ENCODE peak calls at places on chromosome 20, in nine cellular contexts. P is D341Med; K is GDM1; S is bronchial epithelial cell; J is activated naive CD8-positive, alpha-beta T cell treated with anti-CD3 and anti-CD28 coated beads, Interleukin-2, amount 50 U/mL, for 24 hours; F is stimulated activated CD4-positive, alpha-beta T cell treated with anti-CD3 and anti-CD28 coated beads, Interleukin-15, amount 100 ng/mL, for 1 hour; T is NCI-H1694 treated with DMSO at 0.1 percent for 48 hours; D is HTR-8/SVneo; A is NCI-H146. N is an unnamed sample.

GRCh38 chr20:39960522-39961420 is 728.3 kb downstream of the MAFB start:
- DNase-seq in P (peak; percentile 74), K (no peak), S (no peak), J (no peak), F (no peak), T (peak; percentile 92), D (no peak), A (no peak), N (no peak)

GRCh38 chr20:40956503-40956902 is 72.1 kb upstream of the TOP1 start:
- DNase-seq in P (no peak), K (peak; percentile 40), S (no peak), J (no peak), F (no peak), T (no peak), D (no peak), A (no peak), N (peak; percentile 82)

GRCh38 chr20:2879148-2879547 is 5.9 kb downstream of the PTPRA start:
- DNase-seq in P (peak; percentile 58), K (no peak), S (peak; percentile 42), J (no peak), F (no peak), T (peak; percentile 91), D (no peak), A (no peak), N (no peak)

GRCh38 chr20:50837532-50838321 is 42.9 kb downstream of the BCAS4 start:
- DNase-seq in P (no peak), K (no peak), S (peak; percentile 58), J (no peak), F (no peak), T (peak; percentile 52), D (no peak), A (no peak), N (no peak)

GRCh38 chr20:2986466-2986865 is 57.0 kb upstream of the GNRH2 start:
- DNase-seq in P (no peak), K (no peak), S (peak; percentile 86), J (peak; percentile 66), F (peak; percentile 6), T (no peak), D (no peak), A (no peak), N (no peak)

GRCh38 chr20:62623488-62624324 is 18.6 kb upstream of the SLCO4A1 start:
- DNase-seq in P (peak; percentile 73), K (peak; percentile 90), S (peak; percentile 84), J (peak; percentile 95), F (peak; percentile 75), T (no peak), D (peak; percentile 100), A (peak; percentile 14), N (peak; percentile 98)

GRCh38 chr20:62063981-62064787 is 1.5 kb downstream of the TAF4 start:
- DNase-seq in P (peak; percentile 51), K (no peak), S (no peak), J (no peak), F (no peak), T (no peak), D (peak; percentile 60), A (no peak), N (no peak)

GRCh38 chr20:13128173-13128572 is 92.9 kb upstream of the ISM1 start:
- DNase-seq in P (no peak), K (no peak), S (no peak), J (no peak), F (no peak), T (no peak), D (no peak), A (no peak), N (no peak)

GRCh38 chr20:48295966-48296421 is 510.7 kb upstream of the SULF2 start:
- DNase-seq in P (no peak), K (no peak), S (no peak), J (no peak), F (no peak), T (no peak), D (no peak), A (no peak), N (no peak)

GRCh38 chr20:35601021-35601973 is 14.3 kb upstream of the SPAG4 start:
- DNase-seq in P (peak; percentile 82), K (peak; percentile 45), S (peak; percentile 65), J (peak; percentile 76), F (peak; percentile 66), T (peak; percentile 20), D (no peak), A (peak; percentile 83), N (no peak)

GRCh38 chr20:38256021-38256420 is 4.5 kb downstream of the KIAA1755 start:
- DNase-seq in P (no peak), K (no peak), S (no peak), J (no peak), F (no peak), T (no peak), D (no peak), A (no peak), N (no peak)

GRCh38 chr20:53706511-53707031 is 112.9 kb upstream of the ZNF217 start:
- DNase-seq in P (no peak), K (peak; percentile 22), S (no peak), J (no peak), F (no peak), T (no peak), D (no peak), A (no peak), N (no peak)

GRCh38 chr20:17675519-17676377 is 6.3 kb downstream of the RRBP1 start:
- DNase-seq in P (no peak), K (no peak), S (no peak), J (no peak), F (no peak), T (no peak), D (no peak), A (no peak), N (no peak)

GRCh38 chr20:9483131-9483530 is 31.3 kb upstream of the LAMP5 start:
- DNase-seq in P (no peak), K (no peak), S (no peak), J (no peak), F (no peak), T (no peak), D (no peak), A (no peak), N (no peak)

GRCh38 chr20:49477200-49477599 is 5.3 kb downstream of the KCNB1 start:
- DNase-seq in P (no peak), K (no peak), S (no peak), J (no peak), F (no peak), T (no peak), D (no peak), A (no peak), N (no peak)

GRCh38 chr20:63564036-63564810 is 9.8 kb downstream of the HELZ2 start:
- DNase-seq in P (no peak), K (no peak), S (no peak), J (no peak), F (no peak), T (no peak), D (no peak), A (no peak), N (no peak)

GRCh38 chr20:34874094-34874654 is 1.5 kb upstream of the GGT7 start:
- DNase-seq in P (peak; percentile 79), K (peak; percentile 70), S (peak; percentile 84), J (peak; percentile 61), F (peak; percentile 17), T (peak; percentile 78), D (peak; percentile 88), A (peak; percentile 85), N (peak; percentile 94)

GRCh38 chr20:11726021-11726420 is 191.7 kb upstream of the BTBD3 start:
- DNase-seq in P (no peak), K (no peak), S (no peak), J (no peak), F (no peak), T (no peak), D (no peak), A (peak; percentile 22), N (no peak)

GRCh38 chr20:47031028-47031427 is 136.4 kb downstream of the EYA2 start:
- DNase-seq in P (no peak), K (no peak), S (no peak), J (no peak), F (no peak), T (no peak), D (no peak), A (no peak), N (no peak)